ENCODE peak calls at places on chromosomes 3 and 15, in seven cellular contexts. C is upper lobe of right lung; N is H1; O is HS-27A; S is stimulated activated CD8-positive, alpha-beta memory T cell treated with anti-CD3 and anti-CD28 coated beads, Interleukin-12 subunit alpha, Interleukin-12 subunit beta, amount 100 ng/mL, for 1 hour; F is HFFc6; K is activated CD8-positive, alpha-beta memory T cell treated with anti-CD3 and anti-CD28 coated beads for 24 hours. Y is an unnamed sample.

GRCh38 chr3:133910422-133910821 is 14.7 kb upstream of the RAB6B start:
- DNase-seq in C (no peak), N (no peak), O (no peak), S (no peak), F (no peak), K (no peak), Y (no peak)

GRCh38 chr3:169118666-169119370 is 544.7 kb downstream of the MECOM start:
- DNase-seq in C (no peak), N (no peak), O (no peak), S (no peak), F (peak), K (no peak), Y (no peak)

GRCh38 chr3:115190747-115191146 is 43.7 kb upstream of the ZBTB20 start:
- DNase-seq in C (no peak), N (no peak), O (no peak), S (no peak), F (no peak), K (no peak), Y (no peak)

GRCh38 chr3:54045416-54045815 is 76.9 kb upstream of the CACNA2D3 start:
- DNase-seq in C (no peak), N (no peak), O (no peak), S (no peak), F (no peak), K (no peak), Y (no peak)

GRCh38 chr3:166829896-166830295 is 550.2 kb downstream of the ZBBX start:
- DNase-seq in C (no peak), N (no peak), O (peak), S (no peak), F (no peak), K (no peak), Y (peak)

GRCh38 chr3:150210461-150211110 is 197.5 kb upstream of the TSC22D2 start:
- DNase-seq in C (no peak), N (peak), O (no peak), S (no peak), F (no peak), K (no peak), Y (no peak)

GRCh38 chr3:39192490-39193092 is at the start of gene XIRP1:
- DNase-seq in C (no peak), N (no peak), O (no peak), S (no peak), F (no peak), K (no peak), Y (no peak)

GRCh38 chr3:136070953-136071949 is 105.7 kb downstream of the PPP2R3A start:
- DNase-seq in C (no peak), N (no peak), O (no peak), S (no peak), F (peak), K (no peak), Y (peak)

GRCh38 chr3:9028134-9028533 is 64.9 kb upstream of the RAD18 start:
- DNase-seq in C (peak), N (no peak), O (peak), S (no peak), F (peak), K (no peak), Y (no peak)

GRCh38 chr3:134252766-134253165 is 2.1 kb upstream of the RYK start:
- DNase-seq in C (no peak), N (no peak), O (no peak), S (no peak), F (no peak), K (no peak), Y (no peak)

GRCh38 chr15:101078669-101079323 is 159.6 kb downstream of the LRRK1 start:
- DNase-seq in C (no peak), N (no peak), O (no peak), S (no peak), F (no peak), K (no peak), Y (no peak)

GRCh38 chr3:66991478-66991877 is 6.6 kb upstream of the KBTBD8 start:
- DNase-seq in C (no peak), N (no peak), O (no peak), S (no peak), F (peak), K (no peak), Y (no peak)

GRCh38 chr3:184746131-184747120 is 34.6 kb upstream of the MAGEF1 start:
- DNase-seq in C (peak), N (no peak), O (no peak), S (no peak), F (no peak), K (no peak), Y (no peak)

GRCh38 chr3:85433334-85433733 is 474.5 kb downstream of the CADM2 start:
- DNase-seq in C (no peak), N (no peak), O (no peak), S (no peak), F (no peak), K (no peak), Y (no peak)

GRCh38 chr3:34995771-34996430 is 643.4 kb upstream of the ARPP21 start:
- DNase-seq in C (no peak), N (no peak), O (no peak), S (no peak), F (no peak), K (no peak), Y (no peak)

GRCh38 chr3:97960561-97961275 is 11.5 kb downstream of the RIOX2 start:
- DNase-seq in C (no peak), N (no peak), O (no peak), S (no peak), F (no peak), K (no peak), Y (no peak)

GRCh38 chr3:57164606-57165573 is at the start of gene IL17RD:
- DNase-seq in C (peak), N (peak), O (no peak), S (peak), F (no peak), K (peak), Y (peak)

GRCh38 chr15:63038926-63039673 is 3.4 kb upstream of the TPM1 start:
- DNase-seq in C (no peak), N (no peak), O (no peak), S (no peak), F (peak), K (no peak), Y (no peak)

GRCh38 chr15:77002954-77003912 is 8.3 kb downstream of the PSTPIP1 start:
- DNase-seq in C (peak), N (no peak), O (no peak), S (peak), F (no peak), K (peak), Y (no peak)

GRCh38 chr3:106176734-106177133 is 307.9 kb upstream of the CBLB start:
- DNase-seq in C (no peak), N (no peak), O (no peak), S (peak), F (no peak), K (no peak), Y (no peak)

GRCh38 chr3:23740517-23741402 is 65.0 kb upstream of the UBE2E1 start:
- DNase-seq in C (no peak), N (no peak), O (peak), S (no peak), F (no peak), K (no peak), Y (no peak)

GRCh38 chr3:127264292-127264691 is 23.6 kb downstream of the PRR20G start:
- DNase-seq in C (no peak), N (no peak), O (no peak), S (no peak), F (no peak), K (no peak), Y (no peak)

GRCh38 chr3:66017084-66017990 is 21.4 kb downstream of the MAGI1 start:
- DNase-seq in C (no peak), N (no peak), O (no peak), S (no peak), F (no peak), K (no peak), Y (no peak)

GRCh38 chr3:197912770-197913476 is 37.1 kb upstream of the RPL35A start:
- DNase-seq in C (no peak), N (no peak), O (no peak), S (no peak), F (no peak), K (no peak), Y (no peak)

GRCh38 chr15:36756707-36757106 is 177.3 kb downstream of the CDIN1 start:
- DNase-seq in C (no peak), N (no peak), O (no peak), S (no peak), F (no peak), K (no peak), Y (no peak)

GRCh38 chr15:77507151-77507847 is 86.6 kb downstream of the HMG20A start:
- DNase-seq in C (peak), N (no peak), O (no peak), S (no peak), F (no peak), K (no peak), Y (no peak)

GRCh38 chr3:66501483-66502266 is 853 bp upstream of the LRIG1 start:
- DNase-seq in C (no peak), N (no peak), O (no peak), S (no peak), F (no peak), K (no peak), Y (no peak)

GRCh38 chr3:52846427-52846983 is 11.7 kb upstream of the MUSTN1 start:
- DNase-seq in C (no peak), N (no peak), O (no peak), S (no peak), F (no peak), K (no peak), Y (no peak)

GRCh38 chr3:112653881-112654300 is 12.9 kb upstream of the CCDC80 start:
- DNase-seq in C (no peak), N (no peak), O (no peak), S (no peak), F (peak), K (no peak), Y (peak)

GRCh38 chr3:98482717-98483482 is 14.6 kb upstream of the OR5K2 start:
- DNase-seq in C (no peak), N (no peak), O (no peak), S (no peak), F (no peak), K (no peak), Y (no peak)

GRCh38 chr15:68732451-68732850 is 88.2 kb downstream of the ANP32A start:
- DNase-seq in C (no peak), N (no peak), O (no peak), S (no peak), F (no peak), K (no peak), Y (no peak)

GRCh38 chr15:36942248-36942827 is 158.0 kb downstream of the MEIS2 start:
- DNase-seq in C (no peak), N (no peak), O (no peak), S (no peak), F (no peak), K (no peak), Y (no peak)

GRCh38 chr3:41920406-41920970 is 41.4 kb downstream of the ULK4 start:
- DNase-seq in C (no peak), N (peak), O (no peak), S (no peak), F (no peak), K (no peak), Y (no peak)

GRCh38 chr3:10400749-10401495 is 80.0 kb upstream of the SEC13 start:
- DNase-seq in C (no peak), N (no peak), O (no peak), S (no peak), F (no peak), K (no peak), Y (no peak)

Y was measured in T1000.